ENCODE peak calls at places on chromosomes 5 and 9, in ten cellular contexts. One of them, this sample, is unnamed. For H3K4me1 and H3K36me3, the result is how much of the 10 kb centered on the place peaks cover.

GRCh38 chr5:15618938-15619337 is 119.0 kb downstream of the FBXL7 start:
- DNase-seq in body of pancreas: no peak
- DNase-seq in adrenal gland: no peak
- DNase-seq in endothelial cell of umbilical vein: no peak
- DNase-seq in transverse colon: no peak
- DNase-seq in uterus: no peak
- DNase-seq in gastrocnemius medialis: no peak
- DNase-seq in IMR-90: no peak
- DNase-seq in Peyer's patch: no peak
- DNase-seq in stomach: no peak
- DNase-seq in this sample: no peak

GRCh38 chr5:95281211-95281610 is 3.7 kb downstream of the MCTP1 start:
- DNase-seq in stomach: no peak
- DNase-seq in endothelial cell of umbilical vein: no peak
- DNase-seq in adrenal gland: no peak
- DNase-seq in IMR-90: peak
- DNase-seq in uterus: no peak
- DNase-seq in body of pancreas: no peak
- DNase-seq in transverse colon: no peak
- DNase-seq in Peyer's patch: no peak
- DNase-seq in gastrocnemius medialis: no peak
- DNase-seq in this sample: no peak

GRCh38 chr9:92714787-92715487 is 45.0 kb upstream of the IPPK start:
- DNase-seq in Peyer's patch: no peak
- DNase-seq in adrenal gland: no peak
- DNase-seq in endothelial cell of umbilical vein: no peak
- DNase-seq in transverse colon: no peak
- DNase-seq in IMR-90: no peak
- DNase-seq in uterus: peak
- DNase-seq in body of pancreas: no peak
- DNase-seq in stomach: no peak
- DNase-seq in gastrocnemius medialis: no peak
- DNase-seq in this sample: no peak

GRCh38 chr5:55149396-55149795 is 10.6 kb upstream of the GPX8 start:
- DNase-seq in adrenal gland: no peak
- DNase-seq in uterus: no peak
- DNase-seq in body of pancreas: no peak
- DNase-seq in Peyer's patch: no peak
- DNase-seq in endothelial cell of umbilical vein: no peak
- DNase-seq in transverse colon: no peak
- DNase-seq in stomach: no peak
- DNase-seq in IMR-90: no peak
- DNase-seq in gastrocnemius medialis: no peak
- DNase-seq in this sample: no peak

GRCh38 chr5:61275841-61276240 is 56.2 kb upstream of the ZSWIM6 start:
- DNase-seq in body of pancreas: peak
- DNase-seq in gastrocnemius medialis: peak
- DNase-seq in IMR-90: peak
- DNase-seq in uterus: no peak
- DNase-seq in Peyer's patch: no peak
- DNase-seq in endothelial cell of umbilical vein: peak
- DNase-seq in stomach: no peak
- DNase-seq in adrenal gland: peak
- DNase-seq in transverse colon: peak
- DNase-seq in this sample: peak

GRCh38 chr9:127754099-127754760 is 19.1 kb upstream of the TOR2A start:
- DNase-seq in adrenal gland: no peak
- DNase-seq in gastrocnemius medialis: no peak
- DNase-seq in transverse colon: no peak
- DNase-seq in Peyer's patch: no peak
- DNase-seq in IMR-90: no peak
- DNase-seq in uterus: no peak
- DNase-seq in stomach: no peak
- DNase-seq in endothelial cell of umbilical vein: no peak
- DNase-seq in body of pancreas: no peak
- DNase-seq in this sample: no peak

GRCh38 chr9:112796485-112796884 is 45.9 kb downstream of the SNX30 start:
- DNase-seq in uterus: no peak
- DNase-seq in transverse colon: no peak
- DNase-seq in body of pancreas: no peak
- DNase-seq in adrenal gland: no peak
- DNase-seq in IMR-90: no peak
- DNase-seq in endothelial cell of umbilical vein: no peak
- DNase-seq in Peyer's patch: no peak
- DNase-seq in gastrocnemius medialis: no peak
- DNase-seq in stomach: no peak
- DNase-seq in this sample: no peak

GRCh38 chr9:125608488-125609224 is 98.4 kb downstream of the MAPKAP1 start:
- DNase-seq in transverse colon: no peak
- DNase-seq in endothelial cell of umbilical vein: peak
- DNase-seq in stomach: no peak
- DNase-seq in IMR-90: peak
- DNase-seq in adrenal gland: no peak
- DNase-seq in body of pancreas: no peak
- DNase-seq in Peyer's patch: no peak
- DNase-seq in uterus: no peak
- DNase-seq in gastrocnemius medialis: no peak
- DNase-seq in this sample: no peak

DNA sequence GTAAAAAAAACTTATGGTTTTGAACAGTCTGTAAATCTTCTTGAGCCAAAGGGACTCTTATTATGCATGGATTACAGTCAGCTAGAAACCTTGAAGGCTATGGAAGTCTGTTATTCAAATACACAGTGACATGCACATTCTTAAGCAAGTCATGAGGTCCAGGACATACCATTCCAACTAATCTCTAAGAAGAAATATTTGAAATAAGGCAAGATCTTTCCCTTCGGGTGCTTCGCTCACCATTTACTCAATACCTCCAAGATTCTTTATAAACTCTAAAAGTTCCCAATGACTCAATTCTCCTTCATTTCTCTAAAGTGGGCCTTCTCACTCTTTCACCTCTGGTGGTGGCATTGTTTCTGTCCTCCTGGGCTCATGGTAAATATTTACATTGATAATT is 811.0 kb downstream of the NR2F1-AS1 start:
- DNase-seq in transverse colon: no peak
- DNase-seq in adrenal gland: no peak
- DNase-seq in Peyer's patch: no peak
- DNase-seq in IMR-90: peak
- DNase-seq in body of pancreas: no peak
- DNase-seq in uterus: no peak
- DNase-seq in stomach: no peak
- DNase-seq in gastrocnemius medialis: no peak
- DNase-seq in endothelial cell of umbilical vein: no peak
- DNase-seq in this sample: no peak
- TF ChIP-seq POLR2A in transverse colon: no peak
- TF ChIP-seq POLR2A in adrenal gland: no peak
- TF ChIP-seq POLR2A in Peyer's patch: no peak
- TF ChIP-seq POLR2A in IMR-90: no peak
- TF ChIP-seq POLR2A in body of pancreas: no peak
- TF ChIP-seq POLR2A in uterus: no peak
- TF ChIP-seq POLR2A in stomach: no peak
- TF ChIP-seq POLR2A in gastrocnemius medialis: no peak
- TF ChIP-seq POLR2A in endothelial cell of umbilical vein: no peak
- TF ChIP-seq POLR2A in this sample: no peak

GRCh38 chr9:123642291-123643278 is 286.6 kb downstream of the CRB2 start:
- DNase-seq in endothelial cell of umbilical vein: no peak
- DNase-seq in uterus: peak
- DNase-seq in body of pancreas: peak
- DNase-seq in stomach: peak
- DNase-seq in transverse colon: peak
- DNase-seq in gastrocnemius medialis: no peak
- DNase-seq in IMR-90: peak
- DNase-seq in adrenal gland: peak
- DNase-seq in Peyer's patch: no peak
- DNase-seq in this sample: no peak
- H3K4me1 ChIP-seq in endothelial cell of umbilical vein: under half
- H3K4me1 ChIP-seq in uterus: under half
- H3K4me1 ChIP-seq in body of pancreas: under half
- H3K4me1 ChIP-seq in stomach: under half
- H3K4me1 ChIP-seq in transverse colon: under half
- H3K4me1 ChIP-seq in gastrocnemius medialis: under half
- H3K4me1 ChIP-seq in IMR-90: under half
- H3K4me1 ChIP-seq in adrenal gland: under half
- H3K4me1 ChIP-seq in Peyer's patch: under half
- H3K4me1 ChIP-seq in this sample: under half

GRCh38 chr9:69637801-69638200 is 34.4 kb downstream of the APBA1 start:
- DNase-seq in stomach: no peak
- DNase-seq in Peyer's patch: no peak
- DNase-seq in body of pancreas: no peak
- DNase-seq in uterus: no peak
- DNase-seq in adrenal gland: no peak
- DNase-seq in gastrocnemius medialis: no peak
- DNase-seq in endothelial cell of umbilical vein: peak
- DNase-seq in transverse colon: no peak
- DNase-seq in IMR-90: peak
- DNase-seq in this sample: no peak

GRCh38 chr9:69637193-69637592 is 35.0 kb downstream of the APBA1 start:
- DNase-seq in endothelial cell of umbilical vein: no peak
- DNase-seq in uterus: no peak
- DNase-seq in body of pancreas: no peak
- DNase-seq in gastrocnemius medialis: no peak
- DNase-seq in IMR-90: no peak
- DNase-seq in stomach: no peak
- DNase-seq in transverse colon: no peak
- DNase-seq in adrenal gland: no peak
- DNase-seq in Peyer's patch: no peak
- DNase-seq in this sample: no peak

GRCh38 chr9:69632768-69633167 is 39.4 kb downstream of the APBA1 start:
- DNase-seq in Peyer's patch: no peak
- DNase-seq in stomach: no peak
- DNase-seq in endothelial cell of umbilical vein: no peak
- DNase-seq in adrenal gland: no peak
- DNase-seq in IMR-90: no peak
- DNase-seq in body of pancreas: no peak
- DNase-seq in gastrocnemius medialis: no peak
- DNase-seq in uterus: no peak
- DNase-seq in transverse colon: no peak
- DNase-seq in this sample: no peak

GRCh38 chr9:69633716-69634115 is 38.5 kb downstream of the APBA1 start:
- DNase-seq in transverse colon: no peak
- DNase-seq in stomach: no peak
- DNase-seq in body of pancreas: no peak
- DNase-seq in endothelial cell of umbilical vein: no peak
- DNase-seq in gastrocnemius medialis: no peak
- DNase-seq in Peyer's patch: no peak
- DNase-seq in IMR-90: no peak
- DNase-seq in adrenal gland: no peak
- DNase-seq in uterus: no peak
- DNase-seq in this sample: no peak
- H3K36me3 ChIP-seq in transverse colon: under half
- H3K36me3 ChIP-seq in stomach: under half
- H3K36me3 ChIP-seq in body of pancreas: under half
- H3K36me3 ChIP-seq in endothelial cell of umbilical vein: under half
- H3K36me3 ChIP-seq in gastrocnemius medialis: under half
- H3K36me3 ChIP-seq in Peyer's patch: under half
- H3K36me3 ChIP-seq in IMR-90: under half
- H3K36me3 ChIP-seq in adrenal gland: under half
- H3K36me3 ChIP-seq in uterus: under half
- H3K36me3 ChIP-seq in this sample: under half

GRCh38 chr9:686381-686813 is 155.1 kb upstream of the DMRT1 start:
- DNase-seq in gastrocnemius medialis: no peak
- DNase-seq in stomach: no peak
- DNase-seq in Peyer's patch: no peak
- DNase-seq in transverse colon: no peak
- DNase-seq in adrenal gland: no peak
- DNase-seq in IMR-90: no peak
- DNase-seq in body of pancreas: peak
- DNase-seq in endothelial cell of umbilical vein: peak
- DNase-seq in uterus: no peak
- DNase-seq in this sample: no peak
- TF ChIP-seq POLR2A in gastrocnemius medialis: no peak
- TF ChIP-seq POLR2A in stomach: no peak
- TF ChIP-seq POLR2A in Peyer's patch: no peak
- TF ChIP-seq POLR2A in transverse colon: no peak
- TF ChIP-seq POLR2A in adrenal gland: no peak
- TF ChIP-seq POLR2A in IMR-90: no peak
- TF ChIP-seq POLR2A in body of pancreas: no peak
- TF ChIP-seq POLR2A in endothelial cell of umbilical vein: no peak
- TF ChIP-seq POLR2A in uterus: no peak
- TF ChIP-seq POLR2A in this sample: no peak

DNA sequence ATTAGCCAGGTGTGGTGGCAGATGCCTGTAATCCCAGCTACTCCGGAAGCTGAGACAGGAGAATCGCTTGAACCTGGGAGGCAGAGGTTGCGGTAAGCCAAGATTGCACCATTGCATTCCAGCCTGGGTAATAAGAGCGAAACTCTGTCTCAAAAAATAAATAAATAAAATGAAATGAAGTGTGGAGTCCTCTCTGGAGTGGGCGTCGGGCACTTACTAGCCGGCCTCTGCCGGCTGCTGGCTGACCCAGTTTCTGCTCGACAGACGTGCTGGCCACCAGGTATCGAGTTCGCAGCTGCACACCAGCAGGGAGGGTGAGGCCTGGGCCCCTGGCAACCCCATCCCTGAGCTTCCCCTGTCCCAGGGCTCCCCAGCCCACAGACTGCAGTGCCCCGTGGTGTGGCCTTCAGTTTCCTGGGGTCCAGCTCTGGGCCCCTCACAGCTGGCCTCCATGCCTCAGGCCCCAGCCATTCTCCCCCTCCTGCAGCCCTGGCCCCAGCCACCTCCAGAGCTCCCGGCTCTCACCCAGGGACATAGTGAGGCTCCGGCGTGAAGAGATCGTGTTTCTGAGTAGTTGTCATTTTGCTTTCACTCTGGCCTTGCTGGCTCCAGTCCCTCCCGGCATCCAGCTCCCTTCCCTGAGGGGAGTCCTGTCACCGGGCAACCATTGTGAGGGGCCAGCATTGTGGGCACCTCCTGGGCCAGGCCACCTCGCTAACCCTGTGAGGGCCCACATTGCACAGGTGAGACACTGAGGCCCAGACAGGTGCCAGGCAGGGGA is 3.8 kb upstream of the STPG3 start:
- DNase-seq in body of pancreas: no peak
- DNase-seq in adrenal gland: no peak
- DNase-seq in gastrocnemius medialis: peak
- DNase-seq in uterus: no peak
- DNase-seq in stomach: no peak
- DNase-seq in endothelial cell of umbilical vein: no peak
- DNase-seq in Peyer's patch: no peak
- DNase-seq in IMR-90: no peak
- DNase-seq in transverse colon: no peak
- DNase-seq in this sample: no peak
- H3K4me1 ChIP-seq in body of pancreas: under half
- H3K4me1 ChIP-seq in adrenal gland: under half
- H3K4me1 ChIP-seq in gastrocnemius medialis: under half
- H3K4me1 ChIP-seq in uterus: under half
- H3K4me1 ChIP-seq in stomach: under half
- H3K4me1 ChIP-seq in endothelial cell of umbilical vein: under half
- H3K4me1 ChIP-seq in Peyer's patch: under half
- H3K4me1 ChIP-seq in IMR-90: under half
- H3K4me1 ChIP-seq in transverse colon: under half
- H3K4me1 ChIP-seq in this sample: under half

This sample was measured in spleen.